ENCODE peak calls at places on chromosomes 16 and 17, in ten cellular contexts. M is choroid plexus epithelial cell; P is fibroblast of mammary gland; C is CD8-positive, alpha-beta T cell; F is heart right ventricle; G is IMR-90; Y is heart left ventricle; K is OCI-LY7; I is left lung; E is fibroblast of the aortic adventitia. N is an unnamed sample.

GRCh38 chr17:9472541-9472940 is 103.1 kb downstream of the STX8 start:
- DNase-seq in I (no peak), M (peak; percentile 29), K (no peak), Y (peak; percentile 37), C (no peak), G (peak; percentile 55), E (no peak), F (peak; percentile 36), P (peak; percentile 73), N (peak; percentile 65)

GRCh38 chr17:47205419-47205963 is 3.7 kb upstream of the MYL4 start:
- DNase-seq in F (peak; percentile 54), E (peak; percentile 56), K (peak; percentile 90), M (peak; percentile 93), Y (peak; percentile 56), C (peak; percentile 57), P (peak; percentile 65), G (peak; percentile 68), I (no peak), N (peak; percentile 79)

GRCh38 chr17:64506576-64507417 is at the start of gene CEP95:
- DNase-seq in K (peak; percentile 97), M (peak; percentile 99), E (peak; percentile 99), P (peak; percentile 98), Y (peak; percentile 96), G (peak; percentile 98), F (peak; percentile 97), C (peak; percentile 94), I (peak; percentile 94), N (peak; percentile 99)

GRCh38 chr17:21357281-21357680 is 18.9 kb upstream of the KCNJ12 start:
- DNase-seq in G (no peak), I (peak; percentile 37), C (no peak), K (no peak), F (no peak), M (no peak), Y (no peak), E (no peak), P (no peak), N (no peak)

GRCh38 chr17:80498242-80498919 is 22.0 kb upstream of the NPTX1 start:
- DNase-seq in G (peak; percentile 47), Y (no peak), M (peak; percentile 68), K (peak; percentile 97), F (no peak), P (peak; percentile 60), C (no peak), I (peak; percentile 64), E (peak; percentile 75), N (peak; percentile 90)

GRCh38 chr17:73228748-73229236 is 32.9 kb downstream of the CPSF4L start:
- DNase-seq in E (peak; percentile 88), G (peak; percentile 90), C (no peak), I (no peak), M (peak; percentile 89), F (peak; percentile 58), K (no peak), P (peak; percentile 90), Y (peak; percentile 48), N (peak; percentile 76)

GRCh38 chr17:74981979-74982662 is 5.3 kb upstream of the CDR2L start:
- DNase-seq in M (peak; percentile 44), F (peak; percentile 73), K (peak; percentile 87), E (peak; percentile 40), I (peak; percentile 94), P (peak; percentile 64), Y (peak; percentile 76), G (peak; percentile 23), C (peak; percentile 78), N (peak; percentile 28)

GRCh38 chr17:50353600-50354195 is 7.8 kb downstream of the XYLT2 start:
- DNase-seq in F (no peak), I (no peak), P (no peak), M (no peak), E (no peak), K (no peak), G (no peak), C (no peak), Y (no peak), N (no peak)

GRCh38 chr16:4321286-4322120 is 5.6 kb downstream of the GLIS2 start:
- DNase-seq in C (no peak), I (no peak), K (no peak), P (no peak), F (no peak), Y (no peak), M (no peak), G (no peak), E (no peak), N (no peak)

GRCh38 chr16:82262244-82262643 is 92.2 kb upstream of the MPHOSPH6 start:
- DNase-seq in M (no peak), K (no peak), C (no peak), I (no peak), P (no peak), G (no peak), Y (no peak), F (no peak), E (no peak), N (no peak)

GRCh38 chr17:72972263-72972951 is 120.1 kb downstream of the SLC39A11 start:
- DNase-seq in Y (no peak), I (no peak), G (no peak), F (no peak), E (no peak), C (no peak), P (no peak), K (no peak), M (no peak), N (no peak)

GRCh38 chr17:15039366-15039765 is 225.8 kb downstream of the PMP22 start:
- DNase-seq in K (no peak), G (no peak), M (no peak), P (peak; percentile 16), I (no peak), Y (no peak), C (no peak), E (no peak), F (no peak), N (no peak)

GRCh38 chr16:47018223-47018891 is 44.9 kb upstream of the DNAJA2 start:
- DNase-seq in Y (peak; percentile 12), K (peak; percentile 80), M (peak; percentile 51), E (peak; percentile 20), G (peak; percentile 10), F (no peak), I (no peak), P (peak; percentile 21), C (peak; percentile 18), N (peak; percentile 5)

GRCh38 chr17:44444735-44445105 is 55.3 kb upstream of the ITGA2B start:
- DNase-seq in E (peak; percentile 20), K (no peak), C (no peak), I (no peak), M (peak; percentile 78), Y (no peak), G (peak; percentile 97), P (peak; percentile 81), F (no peak), N (peak; percentile 73)

GRCh38 chr17:51491416-51491815 is 231.1 kb downstream of the UTP18 start:
- DNase-seq in C (no peak), E (no peak), M (no peak), F (no peak), Y (no peak), G (no peak), K (no peak), P (no peak), I (no peak), N (no peak)

GRCh38 chr17:16954541-16954940 is 17.4 kb downstream of the TNFRSF13B start:
- DNase-seq in F (no peak), E (no peak), M (no peak), P (no peak), Y (no peak), G (no peak), K (no peak), C (no peak), I (no peak), N (no peak)

GRCh38 chr17:61002316-61002736 is 324.7 kb downstream of the BCAS3 start:
- DNase-seq in C (no peak), K (peak; percentile 36), Y (no peak), I (no peak), P (peak; percentile 65), M (peak; percentile 78), E (peak; percentile 75), G (peak; percentile 79), F (no peak), N (peak; percentile 63)
- TF ChIP-seq CTCF in C (peak; percentile 78), K (peak; percentile 79), Y (peak; percentile 71), I (no peak), P (peak; percentile 37), M (peak; percentile 56), E (peak; percentile 34), G (peak; percentile 71), F (peak; percentile 73), N (peak; percentile 32)

DNA sequence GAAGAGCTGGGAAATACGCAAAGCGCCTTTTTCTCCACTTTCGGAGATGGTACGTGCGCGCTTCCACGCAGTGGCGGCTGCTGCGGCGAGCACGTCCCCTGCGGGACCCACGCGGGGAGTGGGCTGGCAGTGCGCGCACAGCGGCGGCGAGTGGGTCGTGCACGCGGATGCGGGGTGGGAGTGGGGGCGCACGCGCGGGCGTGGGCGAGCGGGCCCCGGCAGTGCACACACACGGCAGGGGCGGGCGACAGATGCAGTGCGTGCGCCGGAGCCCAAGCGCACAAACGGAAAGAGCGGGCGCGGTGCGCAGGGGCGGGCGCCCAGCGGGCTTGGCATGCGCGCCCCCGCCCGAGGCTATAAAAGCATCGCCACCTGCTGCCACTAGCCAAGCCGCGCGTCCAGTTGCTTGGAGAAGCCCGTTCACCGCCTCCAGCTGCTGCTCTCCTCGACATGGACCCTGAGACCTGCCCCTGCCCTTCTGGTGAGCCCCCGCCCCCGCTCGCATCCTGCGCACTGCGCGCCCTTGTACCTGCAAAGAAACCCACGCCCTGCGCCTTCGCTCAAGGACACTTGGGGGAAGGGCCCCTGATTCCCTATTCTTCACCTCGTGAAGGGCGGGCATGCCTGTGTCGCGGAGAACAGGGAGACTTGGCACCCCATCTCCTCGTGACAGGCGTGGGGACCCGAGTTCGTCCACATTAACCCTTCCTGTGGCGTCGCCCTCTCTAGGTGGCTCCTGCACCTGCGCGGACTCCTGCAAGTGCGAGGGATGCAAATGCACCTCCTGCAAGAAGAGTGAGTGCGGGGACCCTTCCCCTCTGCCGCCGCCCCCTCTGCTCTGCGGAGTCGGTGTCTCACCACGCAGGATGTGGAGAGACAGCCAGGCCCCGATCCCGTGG is at the start of gene MT3:
- DNase-seq in Y (no peak), I (no peak), M (no peak), G (no peak), K (no peak), F (no peak), C (peak; percentile 20), E (no peak), P (no peak), N (no peak)
- H3K4me3 ChIP-seq in Y (peak within 1 kb of the TSS; percentile 55), I (no peak within 1 kb of the TSS), M (peak within 1 kb of the TSS; percentile 42), G (peak within 1 kb of the TSS; percentile 44), K (no peak within 1 kb of the TSS), F (peak within 1 kb of the TSS; percentile 47), C (peak within 1 kb of the TSS; percentile 84), E (peak within 1 kb of the TSS; percentile 50), P (no peak within 1 kb of the TSS), N (no peak within 1 kb of the TSS)

DNA sequence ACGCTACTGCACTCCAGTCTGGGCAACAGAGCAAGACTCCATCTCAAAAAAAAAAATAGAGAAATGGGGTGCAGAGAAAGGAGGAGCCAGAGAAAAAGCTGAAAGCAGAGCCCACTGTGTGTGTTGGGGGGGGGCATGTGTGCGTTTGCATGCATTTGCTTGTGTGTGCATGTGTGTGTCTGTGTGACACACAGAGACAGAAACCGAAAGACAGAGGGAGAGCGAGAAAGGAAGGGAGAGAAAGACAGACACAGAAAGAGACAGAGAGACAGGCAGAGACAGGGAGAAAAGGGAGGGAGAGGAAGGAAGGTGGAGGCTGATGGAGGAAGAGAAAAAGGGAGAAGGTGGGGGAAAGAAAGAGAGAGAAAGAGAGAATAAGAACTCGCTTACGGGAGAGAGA is 9.8 kb upstream of the CIITA start:
- DNase-seq in P (no peak), K (no peak), G (no peak), E (no peak), M (no peak), F (no peak), Y (no peak), C (no peak), I (no peak), N (no peak)
- TF ChIP-seq CTCF in P (no peak), K (no peak), G (no peak), E (no peak), M (no peak), F (no peak), Y (no peak), C (no peak), I (no peak), N (no peak)

GRCh38 chr16:2981177-2981898 is 1.1 kb upstream of the PKMYT1 start:
- DNase-seq in I (no peak), E (no peak), P (no peak), M (peak; percentile 11), K (no peak), C (no peak), G (no peak), Y (no peak), F (no peak), N (no peak)
- H3K4me3 ChIP-seq in I (no peak overlapping the region), E (no peak overlapping the region), P (no peak overlapping the region), M (no peak overlapping the region), K (peak overlapping the region; percentile 80), C (peak overlapping the region; percentile 99), G (no peak overlapping the region), Y (peak overlapping the region; percentile 75), F (peak overlapping the region; percentile 88), N (no peak overlapping the region)